ENCODE peak calls at places on chromosomes 5 and 9, in six cellular contexts. G is 8988T, H is NCI-H2107, M is islet precursor cell, B is uterus, T is cerebellum. V is an unnamed sample.

GRCh38 chr5:149371296-149371962 is 7.7 kb downstream of the IL17B start:
- DNase-seq in B (peak), M (peak), G (peak), T (peak), H (no peak), V (peak)

GRCh38 chr9:12813960-12814876 is 39.4 kb downstream of the LURAP1L start:
- DNase-seq in H (peak), T (peak), M (peak), G (no peak), B (peak), V (peak)

GRCh38 chr5:150377964-150378694 is 20.6 kb downstream of the TCOF1 start:
- DNase-seq in G (no peak), B (no peak), H (no peak), M (peak), T (no peak), V (no peak)

GRCh38 chr9:114318416-114318815 is 4.5 kb upstream of the ORM1 start:
- DNase-seq in H (no peak), M (no peak), B (no peak), G (no peak), T (no peak), V (no peak)

GRCh38 chr9:137385061-137385655 is 37.8 kb downstream of the EXD3 start:
- DNase-seq in G (no peak), B (no peak), T (no peak), H (no peak), M (no peak), V (no peak)

GRCh38 chr5:77011498-77011897 is 18.7 kb upstream of the AGGF1 start:
- DNase-seq in G (no peak), T (no peak), M (no peak), B (no peak), H (no peak), V (no peak)

GRCh38 chr5:143682788-143683419 is 129.1 kb upstream of the HMHB1 start:
- DNase-seq in B (no peak), G (no peak), M (no peak), T (no peak), H (no peak), V (no peak)

GRCh38 chr5:115096034-115096769 is 73.5 kb downstream of the TRIM36 start:
- DNase-seq in T (peak), G (no peak), H (no peak), B (no peak), M (peak), V (no peak)

GRCh38 chr5:11139471-11139870 is 378.4 kb upstream of the DAP start:
- DNase-seq in G (no peak), T (no peak), M (peak), B (no peak), H (no peak), V (no peak)

GRCh38 chr9:75712690-75713089 is 177.8 kb upstream of the PCSK5 start:
- DNase-seq in H (no peak), T (no peak), G (no peak), M (no peak), B (no peak), V (no peak)

GRCh38 chr9:35436940-35437339 is 53.0 kb upstream of the RUSC2 start:
- DNase-seq in T (no peak), B (no peak), H (no peak), G (no peak), M (no peak), V (no peak)

GRCh38 chr5:149445343-149445738 is 66.2 kb upstream of the IL17B start:
- DNase-seq in G (no peak), B (no peak), H (no peak), M (no peak), T (no peak), V (no peak)

GRCh38 chr5:40397976-40398375 is 281.7 kb upstream of the PTGER4 start:
- DNase-seq in T (no peak), H (no peak), B (no peak), G (no peak), M (no peak), V (no peak)

GRCh38 chr5:142323480-142324376 is 1.1 kb downstream of the SPRY4 start:
- DNase-seq in G (no peak), T (peak), H (no peak), M (no peak), B (peak), V (peak)

GRCh38 chr5:112084149-112084548 is 327.2 kb upstream of the NREP start:
- DNase-seq in G (no peak), B (no peak), M (no peak), H (no peak), T (no peak), V (no peak)

GRCh38 chr5:82749453-82749852 is 327.7 kb downstream of the TMEM167A start:
- DNase-seq in T (no peak), G (no peak), H (no peak), M (no peak), B (no peak), V (no peak)

GRCh38 chr5:155013526-155013925 is at the start of gene KIF4B:
- DNase-seq in G (no peak), B (no peak), M (no peak), H (no peak), T (no peak), V (no peak)

GRCh38 chr5:7745882-7746735 is 104.8 kb downstream of the CFAP90 start:
- DNase-seq in H (peak), T (peak), G (peak), M (peak), B (peak), V (peak)

GRCh38 chr9:113410207-113411158 is at the start of the genes C9orf43 and POLE3:
- DNase-seq in H (peak), G (peak), T (peak), M (peak), B (peak), V (peak)

GRCh38 chr9:19631181-19631580 is 157.7 kb downstream of the SLC24A2 start:
- DNase-seq in H (no peak), M (no peak), B (no peak), G (no peak), T (no peak), V (no peak)

GRCh38 chr5:132655821-132656773 is 1.9 kb upstream of the IL13 start:
- DNase-seq in G (no peak), T (peak), M (no peak), B (no peak), H (no peak), V (no peak)

GRCh38 chr9:76887003-76887821 is 18.7 kb downstream of the PRUNE2 start:
- DNase-seq in G (no peak), H (no peak), M (peak), T (no peak), B (no peak), V (no peak)